ENCODE peak calls at places on chromosomes 11 and 22, in six cellular contexts. X, W, E, K, L and Q are unnamed samples.

GRCh38 chr11:75369846-75370245 is 18.4 kb upstream of the ARRB1 start:
- DNase-seq in W (peak), X (peak), E (no peak), L (no peak), K (no peak), Q (no peak)

GRCh38 chr11:61124574-61125309 is 22.5 kb downstream of the CD5 start:
- DNase-seq in K (no peak), L (no peak), W (no peak), X (no peak), E (no peak), Q (no peak)

GRCh38 chr11:64686466-64687175 is 36.4 kb downstream of the NRXN2 start:
- DNase-seq in K (no peak), W (no peak), E (no peak), X (no peak), L (no peak), Q (no peak)

GRCh38 chr11:47587733-47588326 is 1.4 kb downstream of the FAM180B start:
- DNase-seq in L (no peak), K (no peak), E (no peak), W (peak), X (peak), Q (no peak)

GRCh38 chr11:20278727-20279126 is 84.8 kb upstream of the HTATIP2 start:
- DNase-seq in W (no peak), K (no peak), X (no peak), E (no peak), L (no peak), Q (no peak)

GRCh38 chr11:66221726-66222236 is 46.7 kb upstream of the RAB1B start:
- DNase-seq in L (no peak), E (no peak), X (peak), K (peak), W (no peak), Q (no peak)

GRCh38 chr11:60069471-60069870 is 13.0 kb downstream of the MS4A3 start:
- DNase-seq in X (no peak), L (no peak), E (no peak), K (peak), W (no peak), Q (no peak)

GRCh38 chr11:128627666-128628342 is 40.4 kb upstream of the ETS1 start:
- DNase-seq in W (no peak), X (no peak), K (no peak), E (no peak), L (no peak), Q (no peak)

GRCh38 chr11:117498791-117499190 is 171.1 kb downstream of the CEP164 start:
- DNase-seq in L (no peak), W (no peak), K (no peak), E (no peak), X (no peak), Q (no peak)

GRCh38 chr22:24133187-24133965 is 47.9 kb upstream of the SUSD2 start:
- DNase-seq in X (no peak), L (no peak), E (no peak), K (peak), W (peak), Q (no peak)

GRCh38 chr22:45640291-45640940 is 31.2 kb upstream of the ATXN10 start:
- DNase-seq in K (no peak), E (no peak), X (no peak), W (peak), L (no peak), Q (no peak)

GRCh38 chr11:96122601-96123044 is 198.7 kb upstream of the MTMR2 start:
- DNase-seq in L (no peak), W (no peak), E (no peak), K (no peak), X (no peak), Q (no peak)

GRCh38 chr11:124402326-124402922 is 3.6 kb upstream of the OR8B3 start:
- DNase-seq in X (peak), E (peak), K (peak), L (no peak), W (peak), Q (no peak)

GRCh38 chr11:44319170-44319551 is 9.2 kb upstream of the ALX4 start:
- DNase-seq in W (no peak), X (no peak), K (no peak), L (no peak), E (no peak), Q (no peak)

GRCh38 chr11:34208266-34209135 is 103.1 kb downstream of the NAT10 start:
- DNase-seq in E (no peak), K (peak), X (no peak), W (no peak), L (no peak), Q (no peak)

GRCh38 chr22:25564320-25564978 is at the start of gene GRK3:
- DNase-seq in E (peak), W (peak), L (no peak), K (no peak), X (peak), Q (peak)

GRCh38 chr22:43622886-43623285 is 189.2 kb downstream of the EFCAB6 start:
- DNase-seq in X (no peak), E (no peak), L (no peak), W (no peak), K (no peak), Q (no peak)

GRCh38 chr11:95680169-95680929 is 109.2 kb downstream of the FAM76B start:
- DNase-seq in K (peak), L (no peak), E (no peak), W (no peak), X (no peak), Q (no peak)

GRCh38 chr11:13169709-13170108 is 107.9 kb upstream of the BMAL1 start:
- DNase-seq in E (no peak), W (no peak), L (no peak), K (peak), X (no peak), Q (no peak)

GRCh38 chr11:78000193-78000592 is 5.7 kb upstream of the INTS4 start:
- DNase-seq in X (no peak), K (peak), W (peak), E (peak), L (no peak), Q (peak)

GRCh38 chr11:69491071-69492031 is 9.9 kb downstream of the LINC01488 start:
- DNase-seq in K (no peak), X (no peak), E (no peak), W (no peak), L (no peak), Q (no peak)

GRCh38 chr22:36583546-36583945 is 54.6 kb upstream of the EIF3D start:
- DNase-seq in E (no peak), L (no peak), X (no peak), W (no peak), K (no peak), Q (no peak)